ENCODE peak calls at places on chromosomes 16 and 17, in five cellular contexts. K is adrenal gland, M is neural progenitor cell, G is uterus, I is heart left ventricle. V is an unnamed sample.

GRCh38 chr17:72253597-72253996 is 132.8 kb downstream of the SOX9 start:
- DNase-seq in K (no peak), M (no peak), G (no peak), I (no peak), V (no peak)

GRCh38 chr16:57306676-57307341 is 22.3 kb upstream of the PLLP start:
- DNase-seq in K (no peak), M (no peak), G (no peak), I (peak), V (no peak)

GRCh38 chr16:75197522-75198134 is 9.3 kb downstream of the CTRB2 start:
- DNase-seq in K (no peak), M (no peak), G (peak), I (peak), V (no peak)

GRCh38 chr16:87686697-87687570 is 78.9 kb downstream of the KLHDC4 start:
- DNase-seq in K (no peak), M (no peak), G (no peak), I (no peak), V (no peak)

GRCh38 chr16:63655846-63656245 is 1466.0 kb downstream of the CDH11 start:
- DNase-seq in K (no peak), M (peak), G (no peak), I (no peak), V (no peak)

GRCh38 chr17:65170839-65171238 is 33.7 kb downstream of the RGS9 start:
- DNase-seq in K (peak), M (no peak), G (no peak), I (no peak), V (no peak)

GRCh38 chr17:5373112-5373511 is 46.4 kb downstream of the NUP88 start:
- DNase-seq in K (no peak), M (no peak), G (no peak), I (no peak), V (no peak)

GRCh38 chr16:1413684-1414531 is 596 bp downstream of the UNKL start:
- DNase-seq in K (peak), M (peak), G (peak), I (peak), V (peak)

GRCh38 chr17:49523706-49524472 is 28.8 kb downstream of the NGFR start:
- DNase-seq in K (no peak), M (no peak), G (peak), I (no peak), V (no peak)

GRCh38 chr16:26433807-26434206 is 632.9 kb upstream of the C16orf82 start:
- DNase-seq in K (no peak), M (no peak), G (no peak), I (no peak), V (no peak)

GRCh38 chr16:16788004-16788403 is 409.1 kb downstream of the NPIPA7 start:
- DNase-seq in K (no peak), M (peak), G (no peak), I (no peak), V (no peak)

GRCh38 chr17:60322056-60322387 is 69.9 kb downstream of the USP32 start:
- DNase-seq in K (no peak), M (no peak), G (no peak), I (no peak), V (no peak)

GRCh38 chr17:49469831-49470568 is 25.1 kb upstream of the NGFR start:
- DNase-seq in K (peak), M (peak), G (peak), I (no peak), V (peak)

GRCh38 chr17:39151680-39152058 is 232 bp upstream of the PLXDC1 start:
- DNase-seq in K (no peak), M (no peak), G (peak), I (no peak), V (no peak)

GRCh38 chr16:76800196-76800595 is 390.8 kb upstream of the MON1B start:
- DNase-seq in K (no peak), M (no peak), G (no peak), I (no peak), V (no peak)

GRCh38 chr17:18004901-18005305 is 32.2 kb downstream of the DRC3 start:
- DNase-seq in K (no peak), M (peak), G (no peak), I (no peak), V (peak)

GRCh38 chr17:79027274-79027924 is 3.4 kb downstream of the C1QTNF1 start:
- DNase-seq in K (peak), M (no peak), G (peak), I (peak), V (no peak)

GRCh38 chr17:14204084-14204483 is 32.6 kb downstream of the CDRT15 start:
- DNase-seq in K (no peak), M (no peak), G (no peak), I (no peak), V (no peak)

GRCh38 chr17:78706271-78706915 is 75.7 kb downstream of the CYTH1 start:
- DNase-seq in K (no peak), M (no peak), G (no peak), I (no peak), V (no peak)

GRCh38 chr17:42200702-42201101 is 6.4 kb upstream of the GHDC start:
- DNase-seq in K (peak), M (no peak), G (no peak), I (peak), V (no peak)

GRCh38 chr17:30232822-30233427 is 2.6 kb downstream of the SLC6A4 start:
- DNase-seq in K (no peak), M (no peak), G (no peak), I (no peak), V (no peak)

GRCh38 chr16:82824408-82824807 is 197.6 kb downstream of the CDH13 start:
- DNase-seq in K (no peak), M (no peak), G (no peak), I (no peak), V (no peak)

GRCh38 chr16:72427786-72428480 is 256.0 kb upstream of the PMFBP1 start:
- DNase-seq in K (no peak), M (no peak), G (no peak), I (no peak), V (no peak)

GRCh38 chr16:19169081-19169639 is 1.1 kb downstream of the SYT17 start:
- DNase-seq in K (no peak), M (no peak), G (no peak), I (no peak), V (peak)

GRCh38 chr16:85923153-85924021 is 24.4 kb downstream of the IRF8 start:
- DNase-seq in K (no peak), M (no peak), G (no peak), I (peak), V (no peak)

GRCh38 chr16:29662729-29663019 is 373 bp upstream of the SPN start:
- DNase-seq in K (no peak), M (no peak), G (no peak), I (no peak), V (no peak)

GRCh38 chr16:22888791-22889190 is 74.8 kb downstream of the HS3ST2 start:
- DNase-seq in K (no peak), M (peak), G (no peak), I (no peak), V (no peak)

GRCh38 chr17:44005865-44006580 is 1.6 kb downstream of the NAGS start:
- DNase-seq in K (peak), M (peak), G (no peak), I (peak), V (peak)

GRCh38 chr17:80117491-80118401 is 16.4 kb downstream of the GAA start:
- DNase-seq in K (no peak), M (no peak), G (no peak), I (no peak), V (no peak)

GRCh38 chr17:32960815-32961214 is 30.8 kb upstream of the SPACA3 start:
- DNase-seq in K (no peak), M (no peak), G (no peak), I (no peak), V (no peak)

GRCh38 chr16:53131363-53132071 is 76.7 kb downstream of the CHD9 start:
- DNase-seq in K (peak), M (no peak), G (peak), I (peak), V (peak)

GRCh38 chr17:2749058-2749783 is at the start of gene CCDC92B:
- DNase-seq in K (no peak), M (no peak), G (no peak), I (peak), V (peak)

GRCh38 chr16:86545927-86546637 is 9.0 kb downstream of the MTHFSD start:
- DNase-seq in K (no peak), M (no peak), G (no peak), I (no peak), V (no peak)

GRCh38 chr17:42686520-42687137 is 4.3 kb downstream of the CNTNAP1 start:
- DNase-seq in K (no peak), M (no peak), G (no peak), I (no peak), V (peak)

GRCh38 chr17:36486204-36487194 is at the start of gene ZNHIT3:
- DNase-seq in K (peak), M (peak), G (peak), I (peak), V (peak)
- TF ChIP-seq CTCF in K (no peak), M (no peak), G (no peak), I (no peak), V (no peak)

GRCh38 chr16:59368586-59368985 is 634.5 kb upstream of the GOT2 start:
- DNase-seq in K (no peak), M (no peak), G (no peak), I (no peak), V (no peak)
- TF ChIP-seq CTCF in K (no peak), M (no peak), G (no peak), I (no peak), V (no peak)

GRCh38 chr16:4617880-4618279 is 3.2 kb upstream of the UBALD1 start:
- DNase-seq in K (no peak), M (no peak), G (no peak), I (no peak), V (no peak)

GRCh38 chr16:4615389-4616046 is 830 bp upstream of the UBALD1 start:
- DNase-seq in K (peak), M (no peak), G (peak), I (no peak), V (no peak)

GRCh38 chr16:4614571-4615388 is at the start of gene UBALD1:
- DNase-seq in K (peak), M (peak), G (peak), I (peak), V (peak)

GRCh38 chr16:4613636-4614570 is 785 bp downstream of the UBALD1 start:
- DNase-seq in K (peak), M (peak), G (peak), I (no peak), V (peak)

GRCh38 chr16:4616047-4616811 is 1.5 kb upstream of the UBALD1 start:
- DNase-seq in K (peak), M (peak), G (peak), I (peak), V (peak)
- TF ChIP-seq CTCF in K (peak), M (peak), G (peak), I (peak), V (no peak)

DNA sequence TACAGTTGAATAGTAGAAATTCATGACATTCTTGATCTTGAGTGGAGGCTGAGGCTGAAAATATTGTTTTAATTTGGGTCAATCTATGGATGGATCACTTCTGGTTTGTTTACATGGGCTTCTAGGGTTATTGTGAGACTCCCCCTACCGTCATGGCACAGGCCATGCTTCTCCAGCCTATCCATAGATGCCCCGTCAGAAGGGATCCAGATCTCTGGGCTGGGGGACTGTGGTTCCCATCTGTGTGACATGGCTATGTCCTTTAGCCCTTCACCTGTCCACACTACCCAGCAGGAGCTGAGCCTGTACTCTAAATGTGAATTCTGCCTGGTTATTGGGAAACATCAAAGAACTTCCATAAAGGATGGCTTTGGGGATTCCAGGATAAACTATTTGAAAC is 160.4 kb downstream of the ABCC12 start:
- DNase-seq in K (no peak), M (no peak), G (no peak), I (no peak), V (no peak)
- TF ChIP-seq CTCF in K (no peak), M (no peak), G (no peak), I (no peak), V (no peak)

V was measured in glutamatergic neuron.